ENCODE peak calls at places on chromosomes 2 and 18, in six cellular contexts. J is heart right ventricle, M is aorta, A is esophagus muscularis mucosa, Y is HCT116, P is DND-41. B is an unnamed sample. For H3K27me3, the result is how much of the 10 kb centered on the place peaks cover.

GRCh38 chr2:6148887-6149286 is 456.7 kb downstream of the SOX11 start:
- DNase-seq in J (no peak), M (no peak), A (no peak), Y (no peak), P (no peak), B (no peak)

GRCh38 chr2:190119257-190119656 is 56.7 kb upstream of the MSTN start:
- DNase-seq in J (peak), M (peak), A (no peak), Y (no peak), P (no peak), B (no peak)

GRCh38 chr2:159744363-159744762 is 32.1 kb downstream of the MARCHF7 start:
- DNase-seq in J (peak), M (no peak), A (no peak), Y (no peak), P (no peak), B (no peak)

GRCh38 chr2:191303349-191304005 is 58.3 kb downstream of the MYO1B start:
- DNase-seq in J (no peak), M (no peak), A (peak), Y (no peak), P (no peak), B (no peak)

GRCh38 chr2:237558918-237559645 is 7.3 kb upstream of the PRLH start:
- DNase-seq in J (peak), M (peak), A (peak), Y (no peak), P (no peak), B (peak)

GRCh38 chr2:191451116-191451515 is 205.9 kb downstream of the MYO1B start:
- DNase-seq in J (no peak), M (no peak), A (no peak), Y (no peak), P (no peak), B (no peak)

GRCh38 chr2:157504623-157505022 is 60.7 kb upstream of the CYTIP start:
- DNase-seq in J (no peak), M (no peak), A (no peak), Y (no peak), P (no peak), B (no peak)

GRCh38 chr18:52903858-52904257 is 563.9 kb downstream of the DCC start:
- DNase-seq in J (peak), M (no peak), A (no peak), Y (no peak), P (peak), B (no peak)

GRCh38 chr18:2848879-2849254 is 2.1 kb downstream of the EMILIN2 start:
- DNase-seq in J (no peak), M (peak), A (no peak), Y (no peak), P (no peak), B (no peak)

GRCh38 chr18:4035521-4035920 is 419.6 kb downstream of the DLGAP1 start:
- DNase-seq in J (no peak), M (no peak), A (no peak), Y (no peak), P (no peak), B (no peak)

GRCh38 chr18:56019908-56020307 is 431.9 kb upstream of the TCF4 start:
- DNase-seq in J (no peak), M (no peak), A (no peak), Y (no peak), P (no peak), B (no peak)

GRCh38 chr2:124258481-124258880 is 233.4 kb downstream of the CNTNAP5 start:
- DNase-seq in J (no peak), M (no peak), A (no peak), Y (no peak), P (no peak), B (no peak)

GRCh38 chr2:187055463-187055862 is 206.5 kb upstream of the ZSWIM2 start:
- DNase-seq in J (no peak), M (no peak), A (no peak), Y (no peak), P (no peak), B (peak)

GRCh38 chr18:44805643-44806042 is 125.0 kb downstream of the SETBP1 start:
- DNase-seq in J (no peak), M (no peak), A (no peak), Y (no peak), P (no peak), B (no peak)

GRCh38 chr2:212032032-212032431 is 506.6 kb downstream of the ERBB4 start:
- DNase-seq in J (no peak), M (no peak), A (no peak), Y (no peak), P (no peak), B (no peak)

GRCh38 chr18:13796515-13796914 is 27.4 kb upstream of the MC5R start:
- DNase-seq in J (no peak), M (no peak), A (no peak), Y (no peak), P (no peak), B (no peak)
- H3K27me3 ChIP-seq in J (under half), M (under half), A (under half), Y (under half), P (under half), B (under half)

DNA sequence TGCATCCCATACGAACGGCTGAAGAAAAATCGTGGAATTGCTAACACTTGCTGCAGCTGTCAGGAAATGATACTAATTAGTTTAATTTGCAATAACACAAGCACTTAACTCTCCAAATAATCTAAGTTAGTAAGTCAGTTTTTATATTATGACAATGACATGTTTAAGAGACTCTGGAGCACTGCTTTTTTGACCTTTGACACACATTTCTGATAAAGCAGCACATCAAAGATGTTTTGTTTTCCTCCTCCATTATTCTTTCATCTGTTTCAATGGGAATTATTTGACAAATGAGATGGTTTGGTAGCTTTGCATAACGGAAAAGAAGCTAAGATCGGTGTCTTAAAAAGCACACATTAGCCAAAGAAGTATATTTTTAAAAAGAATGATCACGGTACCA is 123.8 kb upstream of the SATB2 start:
- DNase-seq in J (no peak), M (no peak), A (no peak), Y (no peak), P (no peak), B (no peak)
- H3K27ac ChIP-seq in J (no peak), M (no peak), A (no peak), Y (no peak), P (no peak), B (no peak)

GRCh38 chr2:96121414-96121813 is 5.0 kb upstream of the ADRA2B start:
- DNase-seq in J (no peak), M (no peak), A (no peak), Y (no peak), P (no peak), B (no peak)

GRCh38 chr2:96124406-96125265 is 8.3 kb upstream of the ADRA2B start:
- DNase-seq in J (no peak), M (no peak), A (no peak), Y (no peak), P (no peak), B (no peak)

GRCh38 chr2:96122391-96122790 is 6.0 kb upstream of the ADRA2B start:
- DNase-seq in J (no peak), M (no peak), A (no peak), Y (no peak), P (no peak), B (peak)

GRCh38 chr2:96123936-96124335 is 7.6 kb upstream of the ADRA2B start:
- DNase-seq in J (no peak), M (no peak), A (no peak), Y (no peak), P (no peak), B (peak)

GRCh38 chr2:96123290-96123689 is 6.9 kb upstream of the ADRA2B start:
- DNase-seq in J (no peak), M (no peak), A (no peak), Y (no peak), P (no peak), B (no peak)
- H3K27me3 ChIP-seq in J (under half), M (under half), A (under half), Y (under half), P (under half), B (under half)

DNA sequence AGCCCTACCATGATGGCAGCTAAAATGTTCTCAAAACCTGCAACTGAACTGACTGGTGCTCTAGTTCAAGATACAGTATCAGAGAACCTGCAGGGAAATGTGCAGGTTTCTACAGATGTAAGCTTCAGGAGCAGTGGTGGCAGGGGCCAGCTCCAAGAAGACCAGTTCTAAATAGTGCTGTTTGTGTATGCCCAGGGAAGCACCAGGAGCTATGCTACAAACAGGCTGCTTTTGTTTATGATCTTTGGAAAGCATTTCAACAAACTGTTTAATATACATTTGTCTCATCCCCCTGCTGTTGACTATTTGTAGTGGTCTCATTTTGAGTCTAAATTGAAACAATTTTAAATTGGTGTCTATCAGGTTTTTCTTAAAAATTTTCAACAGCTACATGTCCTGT is 20.7 kb downstream of the FZD5 start:
- DNase-seq in J (no peak), M (no peak), A (no peak), Y (no peak), P (no peak), B (no peak)
- H3K27ac ChIP-seq in J (no peak), M (no peak), A (no peak), Y (no peak), P (no peak), B (no peak)

GRCh38 chr2:104853926-104854506 is at the start of gene POU3F3:
- DNase-seq in J (peak), M (peak), A (peak), Y (no peak), P (no peak), B (peak)
- H3K27me3 ChIP-seq in J (half or more), M (under half), A (under half), Y (under half), P (under half), B (under half)

DNA sequence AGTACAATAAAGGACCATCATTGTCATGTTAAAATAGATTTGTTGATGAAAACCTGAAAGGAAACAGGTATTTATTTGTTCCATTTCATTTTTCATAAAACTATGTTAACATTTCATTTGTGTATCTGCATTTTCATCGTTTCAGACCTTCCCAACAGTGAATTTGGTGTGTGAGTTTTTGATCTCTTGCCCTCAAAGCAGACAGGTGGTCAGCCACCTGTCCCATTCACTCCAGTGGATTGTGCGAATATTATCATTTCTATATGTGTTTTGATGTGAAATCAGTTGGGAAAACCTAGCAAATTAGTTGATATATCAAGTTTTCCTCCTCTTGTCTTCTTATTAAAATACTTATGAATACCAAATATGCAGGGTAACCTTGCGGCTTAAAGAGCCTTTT is 25.4 kb upstream of the ATP5MC3 start:
- DNase-seq in J (no peak), M (no peak), A (no peak), Y (no peak), P (no peak), B (no peak)
- H3K27ac ChIP-seq in J (no peak), M (no peak), A (no peak), Y (no peak), P (no peak), B (no peak)

DNA sequence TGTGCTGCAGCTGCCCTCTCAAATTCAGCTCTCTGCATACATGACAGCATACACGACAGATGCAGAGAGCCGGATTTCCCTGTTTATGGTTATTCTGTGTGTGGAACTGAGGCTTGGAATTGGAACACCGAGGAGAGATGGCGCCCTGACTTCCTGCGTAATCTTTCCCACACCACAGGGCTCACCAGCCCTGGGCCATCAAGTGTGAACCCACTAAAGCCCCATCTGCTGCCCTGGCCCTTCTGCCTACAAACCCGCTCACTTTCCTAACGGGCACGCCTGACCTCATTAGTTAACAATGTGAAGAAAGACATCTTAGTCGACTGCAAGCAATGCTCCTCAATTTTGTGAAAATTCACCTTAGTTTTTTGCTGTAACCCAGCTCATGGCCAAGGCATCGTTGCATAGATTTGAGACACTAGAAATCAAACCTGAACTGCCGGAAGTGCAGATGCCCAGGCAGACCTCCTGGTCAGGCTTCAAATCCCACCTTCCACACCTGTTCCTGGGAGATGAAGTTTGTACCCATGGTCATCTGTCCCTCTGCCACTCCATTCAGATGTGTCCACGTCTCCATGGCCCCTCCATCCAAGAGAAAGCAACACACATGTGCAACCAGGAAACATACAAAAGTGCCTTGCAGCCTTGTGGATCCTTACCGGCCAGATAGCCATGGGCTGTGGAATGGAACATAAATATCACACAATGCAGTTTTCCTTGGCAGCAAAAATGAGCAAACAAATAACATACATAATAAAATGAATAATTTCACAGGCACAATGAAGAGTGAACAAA is 5.0 kb upstream of the CIDEA start:
- DNase-seq in J (no peak), M (no peak), A (no peak), Y (no peak), P (no peak), B (no peak)
- H3K27me3 ChIP-seq in J (under half), M (under half), A (under half), Y (under half), P (under half), B (under half)

GRCh38 chr2:64268330-64268729 is 124.1 kb upstream of the PELI1 start:
- DNase-seq in J (no peak), M (no peak), A (no peak), Y (no peak), P (no peak), B (no peak)

GRCh38 chr2:64262816-64263215 is 118.6 kb upstream of the PELI1 start:
- DNase-seq in J (no peak), M (no peak), A (no peak), Y (no peak), P (no peak), B (no peak)

GRCh38 chr2:64262068-64262467 is 117.8 kb upstream of the PELI1 start:
- DNase-seq in J (no peak), M (no peak), A (no peak), Y (no peak), P (no peak), B (no peak)

GRCh38 chr2:64263315-64263714 is 119.1 kb upstream of the PELI1 start:
- DNase-seq in J (no peak), M (no peak), A (no peak), Y (no peak), P (no peak), B (no peak)

DNA sequence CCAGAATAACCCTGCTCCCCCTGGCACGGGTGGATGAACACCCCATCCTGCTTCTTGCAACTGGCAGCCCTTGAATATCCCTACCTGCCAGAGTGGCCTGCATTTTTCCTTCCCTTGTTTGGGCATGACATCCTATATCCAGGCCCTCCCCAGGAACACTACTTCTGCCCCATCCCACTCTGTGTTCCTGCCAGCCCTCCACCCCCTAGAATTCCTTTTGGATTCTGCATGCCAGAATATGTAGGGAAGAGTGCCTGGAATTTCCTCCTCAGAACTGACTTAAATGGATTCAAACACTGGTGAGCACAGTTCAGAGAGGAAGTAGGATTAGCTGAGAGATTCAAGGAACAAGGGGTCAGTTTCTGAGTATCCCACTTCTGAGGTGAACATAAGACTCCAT is 123.5 kb upstream of the PELI1 start:
- DNase-seq in J (no peak), M (no peak), A (peak), Y (no peak), P (no peak), B (no peak)
- H3K27ac ChIP-seq in J (no peak), M (no peak), A (peak), Y (no peak), P (no peak), B (no peak)

DNA sequence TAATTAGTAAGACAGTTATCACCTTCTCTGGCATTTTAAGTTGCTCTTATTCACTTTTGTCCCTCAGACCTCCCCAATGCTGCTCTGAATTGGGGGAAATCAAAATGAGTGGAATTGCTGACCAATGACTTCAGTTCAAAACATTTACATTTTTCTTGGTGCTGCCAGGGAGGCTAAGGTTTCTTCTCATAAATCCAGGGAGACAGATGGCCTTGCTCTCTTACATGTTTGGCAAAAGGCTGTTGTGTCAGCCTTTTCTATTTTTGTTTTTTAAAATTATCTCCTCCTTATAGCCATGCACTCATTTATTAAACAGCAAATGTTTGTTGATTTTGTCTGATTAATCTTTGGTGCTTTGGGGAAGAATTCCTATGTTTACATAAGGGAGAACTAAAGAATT is 82.0 kb downstream of the GALNT13 start:
- DNase-seq in J (no peak), M (no peak), A (no peak), Y (no peak), P (no peak), B (no peak)
- H3K27me3 ChIP-seq in J (under half), M (under half), A (under half), Y (under half), P (under half), B (under half)

GRCh38 chr2:150483532-150483931 is 3.9 kb downstream of the RND3 start:
- DNase-seq in J (no peak), M (no peak), A (no peak), Y (no peak), P (no peak), B (no peak)

GRCh38 chr2:150480241-150480640 is 7.2 kb downstream of the RND3 start:
- DNase-seq in J (no peak), M (no peak), A (no peak), Y (no peak), P (no peak), B (no peak)

GRCh38 chr2:150482667-150483260 is 4.7 kb downstream of the RND3 start:
- DNase-seq in J (no peak), M (no peak), A (no peak), Y (no peak), P (no peak), B (no peak)

GRCh38 chr2:150480971-150481830 is 6.3 kb downstream of the RND3 start:
- DNase-seq in J (no peak), M (no peak), A (no peak), Y (no peak), P (no peak), B (no peak)

DNA sequence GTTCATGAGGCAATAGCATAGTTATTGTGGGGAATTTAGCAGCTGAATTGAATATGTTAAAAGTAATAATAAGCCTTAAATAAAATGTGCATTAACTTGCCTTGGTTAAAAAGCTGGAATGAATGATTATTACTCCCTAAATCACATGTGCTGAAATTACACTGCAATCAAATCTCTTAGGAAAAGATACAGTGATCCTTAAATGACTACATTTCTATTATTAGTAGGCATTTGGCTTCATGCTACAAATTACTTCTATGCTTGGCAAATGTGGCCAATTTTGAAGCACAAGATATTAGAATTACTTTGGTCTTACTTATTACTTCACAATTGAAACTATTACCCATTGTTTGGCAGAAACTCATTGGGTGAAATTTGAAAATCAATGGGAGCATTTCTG is 5.4 kb downstream of the RND3 start:
- DNase-seq in J (no peak), M (no peak), A (no peak), Y (no peak), P (no peak), B (no peak)
- H3K27ac ChIP-seq in J (peak), M (no peak), A (peak), Y (no peak), P (no peak), B (peak)

B was measured in psoas muscle.